ENCODE peak calls at places on chromosome 19, in ten cellular contexts. L is heart left ventricle, S is stomach, E is suprapubic skin, I is breast epithelium, W is GM12878, J is uterus, F is IMR-90, V is adrenal gland, Y is HCT116. G is an unnamed sample. For H3K4me1, the result is how much of the 10 kb centered on the place peaks cover.

GRCh38 chr19:54521022-54521859 is 18.6 kb downstream of the LAIR2 start:
- DNase-seq in L (no peak), S (no peak), E (no peak), I (no peak), W (peak), J (no peak), F (no peak), V (no peak), Y (no peak), G (no peak)

GRCh38 chr19:12994701-12995595 is at the start of gene NFIX:
- DNase-seq in L (peak), S (peak), E (peak), I (peak), W (no peak), J (peak), F (peak), V (peak), Y (no peak), G (peak)

GRCh38 chr19:5057860-5058259 is 88.9 kb downstream of the KDM4B start:
- DNase-seq in L (no peak), S (no peak), E (no peak), I (no peak), W (no peak), J (no peak), F (no peak), V (no peak), Y (no peak), G (no peak)

GRCh38 chr19:49407079-49407478 is 16.2 kb downstream of the PTH2 start:
- DNase-seq in L (no peak), S (no peak), E (no peak), I (no peak), W (no peak), J (no peak), F (no peak), V (no peak), Y (no peak), G (no peak)

GRCh38 chr19:6100284-6100915 is 9.9 kb downstream of the RFX2 start:
- DNase-seq in L (peak), S (no peak), E (no peak), I (no peak), W (no peak), J (no peak), F (no peak), V (no peak), Y (no peak), G (no peak)

GRCh38 chr19:5018224-5019015 is 49.5 kb downstream of the KDM4B start:
- DNase-seq in L (no peak), S (no peak), E (no peak), I (no peak), W (no peak), J (no peak), F (peak), V (no peak), Y (no peak), G (no peak)

GRCh38 chr19:29499261-29499920 is 26.4 kb upstream of the VSTM2B start:
- DNase-seq in L (no peak), S (no peak), E (no peak), I (no peak), W (no peak), J (no peak), F (no peak), V (no peak), Y (no peak), G (no peak)

GRCh38 chr19:6216236-6216995 is 63.4 kb downstream of the MLLT1 start:
- DNase-seq in L (no peak), S (no peak), E (no peak), I (no peak), W (no peak), J (peak), F (no peak), V (no peak), Y (no peak), G (no peak)

GRCh38 chr19:16001481-16002312 is 52.9 kb downstream of the OR10H4 start:
- DNase-seq in L (no peak), S (no peak), E (no peak), I (no peak), W (peak), J (peak), F (peak), V (no peak), Y (no peak), G (peak)

GRCh38 chr19:55386515-55386947 is 799 bp downstream of the RPL28 start:
- DNase-seq in L (no peak), S (no peak), E (no peak), I (no peak), W (no peak), J (no peak), F (no peak), V (no peak), Y (no peak), G (no peak)

GRCh38 chr19:28257396-28257795 is 955.6 kb downstream of the UQCRFS1 start:
- DNase-seq in L (no peak), S (no peak), E (no peak), I (no peak), W (no peak), J (no peak), F (no peak), V (no peak), Y (no peak), G (no peak)
- TF ChIP-seq POLR2A in L (no peak), S (no peak), E (no peak), I (no peak), W (no peak), J (no peak), F (no peak), V (no peak), Y (no peak), G (no peak)

GRCh38 chr19:35265126-35265995 is 3.4 kb upstream of the USF2 start:
- DNase-seq in L (no peak), S (peak), E (peak), I (peak), W (no peak), J (peak), F (no peak), V (peak), Y (no peak), G (peak)
- H3K27ac ChIP-seq in L (no peak), S (peak), E (no peak), I (peak), W (no peak), J (peak), F (no peak), V (peak), Y (peak), G (no peak)

DNA sequence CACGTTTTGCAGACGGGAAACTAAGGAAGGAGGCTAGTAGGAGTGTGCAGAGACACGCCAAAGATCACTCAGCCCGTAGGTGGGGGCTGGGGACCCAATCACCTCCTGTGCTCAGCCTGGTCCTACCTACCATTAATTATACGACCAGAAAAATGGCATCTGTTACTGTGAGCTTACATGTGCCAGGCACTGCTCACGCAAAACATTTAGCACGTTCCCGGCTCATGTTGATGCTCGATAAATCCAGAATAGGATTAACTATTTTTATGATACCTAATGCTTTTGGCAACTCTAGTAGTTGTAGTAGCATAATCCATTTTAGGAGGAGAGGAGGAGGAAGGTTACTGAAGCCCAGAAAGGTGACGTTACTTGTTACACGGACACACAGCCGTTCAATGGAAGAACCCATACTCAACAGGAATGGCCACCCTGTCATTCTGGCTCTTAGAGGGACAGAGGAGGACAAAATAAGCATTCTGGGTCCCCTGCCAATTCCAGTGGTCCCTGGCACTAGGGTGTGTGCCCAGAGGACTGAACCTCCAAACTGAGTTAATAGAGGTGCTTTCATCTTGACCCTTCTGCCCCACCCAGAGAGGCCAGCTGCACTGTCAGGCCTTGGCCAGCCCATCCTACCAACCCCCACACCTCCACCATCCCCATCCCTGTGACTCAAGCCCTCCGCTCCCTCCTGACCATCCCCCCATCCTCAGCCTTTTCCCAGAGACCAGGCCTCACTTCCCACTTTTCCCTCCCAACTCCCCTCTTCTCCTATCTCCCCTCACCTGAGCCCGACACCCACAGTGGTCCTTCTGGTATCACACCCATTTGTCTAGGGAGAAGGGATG is 5.0 kb upstream of the EML2 start:
- DNase-seq in L (no peak), S (no peak), E (no peak), I (no peak), W (no peak), J (no peak), F (no peak), V (no peak), Y (no peak), G (no peak)
- H3K4me1 ChIP-seq in L (under half), S (under half), E (half or more), I (under half), W (under half), J (under half), F (under half), V (under half), Y (half or more), G (under half)

GRCh38 chr19:43623889-43624670 is 4.7 kb upstream of the ZNF428 start:
- DNase-seq in L (no peak), S (no peak), E (no peak), I (no peak), W (no peak), J (no peak), F (no peak), V (no peak), Y (peak), G (no peak)

GRCh38 chr19:43619262-43620060 is at the start of gene ZNF428:
- DNase-seq in L (peak), S (peak), E (peak), I (peak), W (peak), J (peak), F (peak), V (peak), Y (peak), G (peak)

GRCh38 chr19:43620061-43621001 is 902 bp upstream of the ZNF428 start:
- DNase-seq in L (no peak), S (no peak), E (no peak), I (no peak), W (no peak), J (no peak), F (no peak), V (no peak), Y (no peak), G (no peak)

GRCh38 chr19:43622956-43623355 is 3.5 kb upstream of the ZNF428 start:
- DNase-seq in L (no peak), S (no peak), E (no peak), I (no peak), W (no peak), J (no peak), F (no peak), V (no peak), Y (no peak), G (no peak)

DNA sequence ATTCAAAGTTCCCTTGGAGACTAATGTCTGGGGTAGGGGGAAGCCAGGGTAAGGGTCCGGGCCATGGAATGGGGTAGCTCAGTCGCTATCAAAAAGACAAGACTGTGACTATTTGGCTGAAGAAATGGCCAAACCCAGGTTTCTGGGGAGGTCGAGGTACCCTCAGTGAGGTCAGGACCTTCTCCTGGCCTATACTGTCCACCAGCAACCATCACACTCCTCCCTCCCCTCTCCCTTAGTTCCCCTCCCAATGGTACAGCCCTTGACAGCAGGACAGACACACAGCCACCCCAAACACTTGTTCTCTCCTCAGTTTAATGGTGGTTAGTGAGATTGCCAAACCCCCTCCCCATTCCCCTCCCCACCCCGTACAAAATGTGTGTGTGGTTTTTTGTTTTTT is 2.6 kb upstream of the ZNF428 start:
- DNase-seq in L (no peak), S (no peak), E (no peak), I (no peak), W (no peak), J (no peak), F (no peak), V (no peak), Y (no peak), G (no peak)
- TF ChIP-seq POLR2A in L (no peak), S (no peak), E (no peak), I (no peak), W (no peak), J (no peak), F (no peak), V (no peak), Y (no peak), G (no peak)

DNA sequence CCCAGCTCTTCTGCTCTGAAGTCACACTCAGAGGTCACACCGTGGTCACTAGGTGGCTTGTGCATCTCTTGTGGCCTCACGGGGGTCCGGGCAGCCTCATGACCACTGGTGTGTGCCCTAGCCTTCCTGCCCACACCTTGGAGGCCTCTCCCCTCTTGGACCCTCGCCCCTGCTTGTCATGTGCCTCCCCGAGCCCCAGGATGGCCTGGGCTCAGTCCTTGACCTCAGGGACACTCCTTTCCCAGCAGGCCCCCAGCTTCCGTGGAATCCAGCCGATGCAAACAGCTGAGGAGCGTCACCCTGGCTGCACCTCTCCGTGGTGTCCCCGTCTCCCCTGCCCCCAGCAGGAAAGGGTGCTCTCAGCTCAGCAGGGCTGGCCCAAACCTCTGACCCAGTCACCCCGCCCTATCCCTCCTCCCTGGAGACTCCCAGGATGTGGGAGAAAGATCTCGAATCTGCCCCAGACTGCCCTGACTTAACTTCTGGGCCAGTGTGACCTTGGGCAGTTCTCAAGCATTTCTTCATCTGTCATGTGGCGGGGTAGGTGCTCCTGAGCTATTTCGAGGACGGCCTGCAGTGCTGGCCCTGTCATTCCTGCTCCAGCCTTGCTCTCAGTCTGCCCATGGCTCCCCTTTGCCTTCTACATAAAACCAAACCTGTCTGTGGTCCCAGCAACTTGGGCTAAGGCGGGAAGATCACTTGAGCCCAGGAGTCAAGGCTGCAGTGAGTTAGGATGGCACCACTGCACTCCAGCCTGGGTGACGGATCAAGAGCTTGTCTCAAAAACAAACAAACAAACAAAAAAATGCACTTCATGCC is 4.6 kb upstream of the SLC25A42 start:
- DNase-seq in L (no peak), S (no peak), E (no peak), I (no peak), W (no peak), J (no peak), F (no peak), V (peak), Y (no peak), G (no peak)
- H3K27ac ChIP-seq in L (no peak), S (no peak), E (no peak), I (no peak), W (no peak), J (no peak), F (no peak), V (peak), Y (no peak), G (no peak)

GRCh38 chr19:38021356-38021755 is 114.3 kb downstream of the SIPA1L3 start:
- DNase-seq in L (no peak), S (no peak), E (no peak), I (no peak), W (no peak), J (no peak), F (peak), V (no peak), Y (no peak), G (no peak)
- H3K4me1 ChIP-seq in L (under half), S (under half), E (under half), I (under half), W (under half), J (under half), F (under half), V (under half), Y (under half), G (under half)

DNA sequence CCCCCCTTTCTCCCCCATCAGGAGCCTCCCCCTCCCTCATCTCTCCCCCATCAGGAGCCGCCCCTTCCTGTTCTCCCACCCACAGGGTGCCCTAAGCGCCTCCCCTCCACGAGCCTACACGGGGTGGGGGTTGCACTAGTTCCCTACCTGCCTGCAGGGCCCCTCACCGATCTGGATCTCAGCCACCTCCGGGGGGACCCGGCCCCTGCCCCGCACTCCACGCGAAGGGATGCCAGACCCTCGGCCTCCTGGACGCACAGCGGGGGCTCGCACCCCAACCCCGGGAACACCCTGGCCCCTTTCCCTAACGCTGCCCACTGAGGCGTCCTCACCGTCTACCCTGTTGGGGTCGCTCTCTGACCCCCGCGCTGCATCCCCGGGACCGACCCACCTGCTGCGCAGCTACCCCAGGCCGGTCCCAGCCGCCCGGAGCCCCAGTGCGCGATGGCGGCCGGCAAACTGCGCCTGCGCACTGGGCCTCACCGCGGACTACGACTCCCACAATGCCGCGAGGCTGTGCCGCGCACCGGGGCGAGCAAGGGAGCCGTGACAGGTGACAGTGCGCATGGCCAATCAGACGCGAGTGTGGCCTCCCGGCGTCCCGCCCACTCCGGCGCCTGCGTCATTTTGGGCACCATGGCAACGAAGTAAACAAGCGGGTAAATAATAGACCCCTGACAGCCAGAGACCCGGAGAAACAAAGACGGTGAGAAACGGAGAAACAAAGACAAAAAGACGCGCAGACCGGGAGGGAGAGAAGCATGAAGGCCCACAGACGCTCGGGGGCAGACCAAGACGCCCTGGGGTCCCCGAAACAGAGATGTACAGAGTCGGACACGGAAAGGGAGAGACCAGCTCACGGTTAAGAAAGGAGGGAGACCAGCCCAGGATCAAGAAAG is at the start of gene ZSCAN18:
- DNase-seq in L (peak), S (peak), E (peak), I (peak), W (peak), J (peak), F (peak), V (peak), Y (no peak), G (peak)
- TF ChIP-seq POLR2A in L (peak), S (no peak), E (peak), I (peak), W (no peak), J (peak), F (peak), V (peak), Y (no peak), G (peak)